ENCODE peak calls at places on chromosomes 5 and 9, in seven cellular contexts. H is A549, N is endothelial cell of umbilical vein, V is HepG2, U is H1, K is HCT116, C is K562. M is an unnamed sample.
A peak's percentile ranks its signal among the peaks of the same experiment; 100 is the strongest.

GRCh38 chr9:14198544-14199510 is 115.1 kb downstream of the NFIB start:
- DNase-seq in H (no peak), N (peak; percentile 62), V (no peak), U (no peak), K (no peak), C (no peak), M (no peak)

GRCh38 chr5:116892993-116893392 is 318.4 kb upstream of the SEMA6A start:
- DNase-seq in H (no peak), N (no peak), V (no peak), U (no peak), K (no peak), C (no peak), M (no peak)

GRCh38 chr5:85732185-85732584 is 885.6 kb upstream of the COX7C start:
- DNase-seq in H (no peak), N (no peak), V (no peak), U (no peak), K (no peak), C (no peak), M (no peak)

GRCh38 chr5:145464194-145464593 is 370.9 kb downstream of the PRELID2 start:
- DNase-seq in H (no peak), N (no peak), V (no peak), U (no peak), K (no peak), C (no peak), M (no peak)

GRCh38 chr5:178383301-178383918 is 150.8 kb upstream of the PHYKPL start:
- DNase-seq in H (no peak), N (no peak), V (no peak), U (no peak), K (no peak), C (no peak), M (no peak)

GRCh38 chr5:170262061-170262764 is 29.4 kb downstream of the C5orf58 start:
- DNase-seq in H (no peak), N (no peak), V (no peak), U (no peak), K (no peak), C (no peak), M (no peak)

GRCh38 chr5:33968133-33969005 is 16.1 kb downstream of the SLC45A2 start:
- DNase-seq in H (no peak), N (no peak), V (no peak), U (no peak), K (no peak), C (no peak), M (no peak)

GRCh38 chr5:57032151-57032551 is 80.2 kb upstream of the MIER3 start:
- DNase-seq in H (peak; percentile 60), N (no peak), V (peak; percentile 20), U (no peak), K (peak; percentile 70), C (no peak), M (peak; percentile 12)

GRCh38 chr5:156640751-156641241 is 209.3 kb upstream of the PPP1R2B start:
- DNase-seq in H (no peak), N (no peak), V (no peak), U (no peak), K (no peak), C (no peak), M (no peak)

GRCh38 chr5:93953442-93953841 is 212.0 kb upstream of the POU5F2 start:
- DNase-seq in H (no peak), N (no peak), V (no peak), U (no peak), K (no peak), C (no peak), M (no peak)

GRCh38 chr9:13378171-13378570 is 98.7 kb upstream of the MPDZ start:
- DNase-seq in H (no peak), N (peak; percentile 11), V (no peak), U (no peak), K (no peak), C (no peak), M (no peak)

GRCh38 chr9:96068511-96068910 is 193.0 kb downstream of the ERCC6L2 start:
- DNase-seq in H (no peak), N (no peak), V (no peak), U (no peak), K (no peak), C (no peak), M (no peak)

GRCh38 chr5:61559722-61560121 is 227.7 kb downstream of the ZSWIM6 start:
- DNase-seq in H (no peak), N (no peak), V (no peak), U (no peak), K (no peak), C (no peak), M (no peak)

GRCh38 chr9:5568868-5569267 is 58.5 kb downstream of the PDCD1LG2 start:
- DNase-seq in H (no peak), N (no peak), V (no peak), U (no peak), K (no peak), C (no peak), M (no peak)

GRCh38 chr9:133249337-133249736 is 25.7 kb downstream of the ABO start:
- DNase-seq in H (no peak), N (no peak), V (no peak), U (no peak), K (no peak), C (no peak), M (no peak)

GRCh38 chr9:81224166-81224858 is 465.0 kb downstream of the TLE1 start:
- DNase-seq in H (no peak), N (no peak), V (no peak), U (no peak), K (no peak), C (no peak), M (no peak)

GRCh38 chr9:133141833-133142594 is 21.0 kb upstream of the RALGDS start:
- DNase-seq in H (no peak), N (no peak), V (no peak), U (no peak), K (no peak), C (no peak), M (no peak)

GRCh38 chr5:151002250-151002649 is 18.1 kb upstream of the GPX3 start:
- DNase-seq in H (peak; percentile 33), N (peak; percentile 55), V (peak; percentile 58), U (no peak), K (peak; percentile 28), C (peak; percentile 36), M (peak; percentile 25)

GRCh38 chr9:137449931-137450537 is 8.9 kb upstream of the ENTPD8 start:
- DNase-seq in H (no peak), N (no peak), V (no peak), U (no peak), K (no peak), C (peak; percentile 52), M (peak; percentile 70)

GRCh38 chr5:134406390-134406789 is 5.3 kb downstream of the CDKN2AIPNL start:
- DNase-seq in H (no peak), N (no peak), V (no peak), U (no peak), K (no peak), C (no peak), M (no peak)

GRCh38 chr9:19498015-19498414 is 89.2 kb downstream of the ACER2 start:
- DNase-seq in H (no peak), N (no peak), V (no peak), U (no peak), K (no peak), C (no peak), M (no peak)

GRCh38 chr9:128141604-128142003 is 7.6 kb upstream of the LCN2 start:
- DNase-seq in H (no peak), N (no peak), V (no peak), U (no peak), K (no peak), C (no peak), M (no peak)

GRCh38 chr5:43785198-43785597 is 182.2 kb downstream of the NNT start:
- DNase-seq in H (no peak), N (no peak), V (no peak), U (no peak), K (no peak), C (no peak), M (no peak)
- TF ChIP-seq MAX in H (no peak), N (no peak), V (no peak), U (no peak), K (no peak), C (no peak), M (no peak)

DNA sequence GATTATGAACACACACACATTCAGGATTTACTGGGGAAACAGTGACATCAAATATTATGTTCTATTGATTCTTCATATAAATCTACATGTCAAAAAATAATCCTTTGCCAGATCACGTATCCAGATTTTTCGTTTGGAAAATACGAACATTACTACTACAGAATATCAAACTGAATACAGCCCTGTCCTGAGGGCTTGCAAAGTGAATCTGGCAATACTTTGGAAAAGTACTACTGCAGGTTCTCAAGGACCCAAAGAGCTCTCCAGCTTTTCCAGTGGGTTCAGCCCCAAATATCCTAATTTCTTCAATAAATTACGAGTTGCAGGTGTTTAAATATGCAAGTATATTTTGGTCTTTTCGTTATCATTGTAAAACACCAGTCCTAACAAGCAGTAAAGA is 411 bp upstream of the NDUFS4 start:
- DNase-seq in H (peak; percentile 4), N (no peak), V (no peak), U (no peak), K (no peak), C (no peak), M (no peak)
- H3K4me3 ChIP-seq in H (peak overlapping the region; percentile 63), N (peak overlapping the region; percentile 86), V (peak overlapping the region; percentile 81), U (peak overlapping the region; percentile 96), K (peak overlapping the region; percentile 90), C (peak overlapping the region; percentile 61), M (peak overlapping the region; percentile 96)

DNA sequence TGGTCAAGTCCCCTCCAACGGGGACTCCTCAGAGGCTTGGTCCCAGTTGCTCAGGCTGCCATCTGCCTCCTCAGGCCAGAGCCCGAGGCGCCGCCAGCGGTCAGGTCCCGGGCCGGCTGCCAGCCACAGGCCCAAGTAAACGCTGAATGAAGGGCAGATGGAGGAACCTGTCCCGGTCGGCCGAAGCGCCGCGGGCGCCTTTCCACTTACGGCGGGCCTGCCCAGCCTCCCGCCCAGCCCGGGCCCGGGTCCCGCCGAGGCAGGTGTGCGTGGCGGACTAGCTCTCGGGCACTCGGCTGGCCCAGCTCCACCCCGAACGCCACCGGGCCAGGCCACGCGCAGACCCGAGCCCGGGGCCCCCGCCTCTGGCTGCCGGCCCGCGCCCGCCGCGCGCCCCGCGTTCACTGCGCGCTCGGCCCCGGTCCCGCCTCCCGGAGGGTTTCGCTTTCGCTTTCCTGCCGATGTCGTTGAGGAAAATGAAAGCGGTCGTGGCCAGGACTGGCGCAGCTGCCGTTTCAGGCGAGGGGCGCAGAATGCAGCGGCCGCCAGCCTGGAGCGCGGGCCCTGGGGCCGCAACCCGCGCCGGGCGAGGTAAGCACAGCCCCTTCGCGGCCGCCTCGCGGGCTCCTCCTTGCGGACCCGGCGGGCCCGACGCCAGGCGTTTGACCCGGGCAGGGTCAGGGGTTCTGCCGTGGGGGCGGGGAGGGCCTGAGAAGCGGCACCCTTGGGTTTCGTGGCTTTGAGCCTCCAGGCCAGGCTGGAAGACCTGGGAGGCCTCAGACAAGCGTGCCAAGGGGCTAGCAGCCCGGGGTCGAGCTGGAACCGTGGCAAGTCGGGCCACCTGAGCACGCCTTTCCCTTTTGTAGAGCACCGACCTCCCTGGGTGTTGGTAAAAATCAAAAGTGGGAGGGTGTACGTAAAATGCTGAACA is 41.2 kb downstream of the SLC22A5 start:
- DNase-seq in H (peak; percentile 87), N (peak; percentile 79), V (peak; percentile 60), U (no peak), K (no peak), C (peak; percentile 91), M (peak; percentile 93)
- TF ChIP-seq POLR2A in H (peak; percentile 73), N (peak; percentile 48), V (peak; percentile 77), U (peak; percentile 55), K (no peak), C (peak; percentile 72), M (peak; percentile 41)

DNA sequence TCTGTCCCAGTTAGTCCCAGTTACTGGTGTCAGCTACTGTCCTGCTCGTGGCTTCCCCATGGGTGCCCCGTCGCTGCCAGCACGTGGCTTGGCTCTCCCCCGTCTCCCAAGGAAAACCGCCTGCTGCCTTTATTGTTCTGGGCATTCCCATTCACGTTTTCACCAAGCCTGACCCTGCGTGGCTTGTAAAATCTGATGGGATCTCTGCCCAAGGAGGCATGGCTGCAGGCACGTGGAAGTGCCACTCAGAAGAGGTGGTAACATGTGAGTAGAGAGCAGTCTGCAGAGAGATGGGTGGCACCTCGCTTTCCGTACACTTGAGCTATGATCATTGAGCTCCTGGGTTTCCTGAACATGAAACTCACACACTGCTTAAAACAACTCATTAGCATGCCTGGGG is 429.2 kb upstream of the KLF4 start:
- DNase-seq in H (no peak), N (no peak), V (no peak), U (no peak), K (no peak), C (no peak), M (no peak)
- TF ChIP-seq MAX in H (no peak), N (no peak), V (no peak), U (no peak), K (no peak), C (no peak), M (no peak)

M was measured in NB4.